ENCODE peak calls at places on chromosomes 11 and 22, in ten cellular contexts. U is WERI-Rb-1; G is ELR; W is adrenal gland; D is activated CD4-positive, alpha-beta T cell treated with anti-CD3 and anti-CD28 coated beads, Interleukin-2, amount 50 U/mL, for 4 hours; N is endothelial cell of umbilical vein; C is anterior cingulate cortex; Y is progenitor cell of endocrine pancreas; E is astrocyte of the cerebellum; A is psoas muscle. Z is an unnamed sample.

GRCh38 chr11:116925050-116925449 is 87.6 kb upstream of the APOA1 start:
- DNase-seq in D (no peak), W (no peak), G (no peak), E (no peak), Y (no peak), C (no peak), N (no peak), A (no peak), U (no peak), Z (no peak)

GRCh38 chr22:41369089-41369745 is 12.5 kb upstream of the TEF start:
- DNase-seq in G (no peak), W (no peak), U (peak; percentile 72), E (no peak), C (no peak), N (no peak), A (peak; percentile 71), Y (no peak), D (no peak), Z (no peak)

GRCh38 chr11:112958670-112959069 is 2.5 kb upstream of the NCAM1 start:
- DNase-seq in D (no peak), Y (no peak), C (no peak), E (no peak), G (peak; percentile 13), W (no peak), A (no peak), U (no peak), N (no peak), Z (no peak)

GRCh38 chr22:23146842-23147205 is 1.5 kb downstream of the RAB36 start:
- DNase-seq in A (no peak), Y (no peak), C (no peak), N (no peak), U (no peak), E (no peak), W (no peak), D (no peak), G (no peak), Z (no peak)

GRCh38 chr22:43276311-43276710 is 66.9 kb downstream of the SCUBE1 start:
- DNase-seq in G (peak; percentile 13), N (no peak), A (no peak), U (no peak), E (no peak), D (no peak), C (no peak), Y (no peak), W (no peak), Z (no peak)

GRCh38 chr11:66082936-66083698 is 13.0 kb downstream of the PACS1 start:
- DNase-seq in D (no peak), Y (no peak), A (no peak), N (peak; percentile 81), G (no peak), U (no peak), E (no peak), W (peak; percentile 3), C (no peak), Z (no peak)

GRCh38 chr11:14577290-14577689 is 57.1 kb upstream of the PSMA1 start:
- DNase-seq in C (no peak), G (no peak), Y (no peak), D (no peak), N (no peak), E (no peak), U (no peak), W (no peak), A (no peak), Z (no peak)

GRCh38 chr11:95378106-95378505 is 147.1 kb upstream of the SESN3 start:
- DNase-seq in N (no peak), A (no peak), U (no peak), W (no peak), C (no peak), G (no peak), Y (no peak), E (no peak), D (no peak), Z (no peak)

GRCh38 chr11:44484211-44484610 is 81.3 kb upstream of the CD82 start:
- DNase-seq in C (no peak), W (no peak), A (no peak), G (peak; percentile 35), D (no peak), E (no peak), U (peak; percentile 15), Y (no peak), N (peak; percentile 12), Z (no peak)

Z was measured in Right ventricle myocardium inferior.